ENCODE peak calls at places on chromosomes 16 and 17, in eight cellular contexts. C is ascending aorta; J is CD4-positive, alpha-beta T cell; H is HFFc6; K is foreskin fibroblast; W is colonic mucosa; N is left ventricle myocardium inferior; O is fibroblast of lung. U is an unnamed sample.

GRCh38 chr17:3792481-3792880 is 8.5 kb downstream of the ITGAE start:
- DNase-seq in K (peak; percentile 31), O (no peak), H (no peak), J (no peak), W (no peak), C (no peak), N (no peak), U (no peak)

GRCh38 chr17:27956601-27957445 is 63.7 kb upstream of the LYRM9 start:
- DNase-seq in C (no peak), K (no peak), O (peak; percentile 30), J (no peak), H (no peak), N (no peak), W (no peak), U (peak; percentile 22)

GRCh38 chr17:67105213-67105612 is 60.9 kb downstream of the CACNG1 start:
- DNase-seq in C (no peak), J (no peak), N (no peak), W (no peak), H (peak; percentile 86), K (peak; percentile 55), O (peak; percentile 71), U (peak; percentile 83)

GRCh38 chr17:37365589-37365988 is 10.2 kb upstream of the C17orf78 start:
- DNase-seq in J (no peak), C (no peak), N (no peak), K (peak; percentile 31), W (no peak), O (no peak), H (no peak), U (no peak)

GRCh38 chr17:57142925-57143324 is 57.9 kb downstream of the AKAP1 start:
- DNase-seq in N (no peak), H (peak; percentile 18), C (no peak), O (peak; percentile 65), W (no peak), J (no peak), K (peak; percentile 73), U (peak; percentile 8)

GRCh38 chr17:68441064-68441770 is 16.1 kb downstream of the WIPI1 start:
- DNase-seq in N (no peak), K (no peak), O (no peak), W (no peak), C (no peak), J (no peak), H (no peak), U (no peak)

GRCh38 chr16:15911198-15911597 is 22.8 kb upstream of the CEP20 start:
- DNase-seq in O (no peak), J (no peak), K (no peak), W (no peak), H (no peak), N (no peak), C (no peak), U (no peak)

GRCh38 chr17:27485711-27486495 is 29.7 kb downstream of the KSR1 start:
- DNase-seq in N (no peak), O (no peak), H (no peak), J (no peak), K (no peak), W (no peak), C (no peak), U (no peak)

GRCh38 chr17:327971-328370 is 24.6 kb downstream of the RPH3AL start:
- DNase-seq in W (no peak), H (no peak), J (no peak), N (no peak), K (no peak), O (no peak), C (no peak), U (no peak)

GRCh38 chr16:35752012-35752772 is 2292.8 kb downstream of the TP53TG3F start:
- DNase-seq in C (peak; percentile 37), W (no peak), O (no peak), H (no peak), N (no peak), J (no peak), K (no peak), U (no peak)

GRCh38 chr17:41315204-41315794 is at the start of gene KRTAP17-1:
- DNase-seq in O (no peak), H (no peak), J (no peak), C (no peak), K (no peak), N (no peak), W (no peak), U (no peak)

GRCh38 chr17:4530799-4531730 is 24.1 kb downstream of the MYBBP1A start:
- DNase-seq in J (no peak), H (no peak), N (no peak), W (no peak), C (no peak), O (no peak), K (no peak), U (no peak)

GRCh38 chr16:64910351-64910750 is 211.5 kb downstream of the CDH11 start:
- DNase-seq in C (peak; percentile 71), W (peak; percentile 18), K (peak; percentile 59), H (peak; percentile 24), N (peak; percentile 57), O (peak; percentile 96), J (no peak), U (peak; percentile 95)

GRCh38 chr16:85435298-85435697 is 177.8 kb upstream of the GSE1 start:
- DNase-seq in J (no peak), N (no peak), H (no peak), K (no peak), W (no peak), O (no peak), C (no peak), U (no peak)

GRCh38 chr16:86225905-86226371 is 284.4 kb upstream of the FOXF1 start:
- DNase-seq in N (no peak), O (peak; percentile 58), K (no peak), C (no peak), H (no peak), J (no peak), W (no peak), U (no peak)

DNA sequence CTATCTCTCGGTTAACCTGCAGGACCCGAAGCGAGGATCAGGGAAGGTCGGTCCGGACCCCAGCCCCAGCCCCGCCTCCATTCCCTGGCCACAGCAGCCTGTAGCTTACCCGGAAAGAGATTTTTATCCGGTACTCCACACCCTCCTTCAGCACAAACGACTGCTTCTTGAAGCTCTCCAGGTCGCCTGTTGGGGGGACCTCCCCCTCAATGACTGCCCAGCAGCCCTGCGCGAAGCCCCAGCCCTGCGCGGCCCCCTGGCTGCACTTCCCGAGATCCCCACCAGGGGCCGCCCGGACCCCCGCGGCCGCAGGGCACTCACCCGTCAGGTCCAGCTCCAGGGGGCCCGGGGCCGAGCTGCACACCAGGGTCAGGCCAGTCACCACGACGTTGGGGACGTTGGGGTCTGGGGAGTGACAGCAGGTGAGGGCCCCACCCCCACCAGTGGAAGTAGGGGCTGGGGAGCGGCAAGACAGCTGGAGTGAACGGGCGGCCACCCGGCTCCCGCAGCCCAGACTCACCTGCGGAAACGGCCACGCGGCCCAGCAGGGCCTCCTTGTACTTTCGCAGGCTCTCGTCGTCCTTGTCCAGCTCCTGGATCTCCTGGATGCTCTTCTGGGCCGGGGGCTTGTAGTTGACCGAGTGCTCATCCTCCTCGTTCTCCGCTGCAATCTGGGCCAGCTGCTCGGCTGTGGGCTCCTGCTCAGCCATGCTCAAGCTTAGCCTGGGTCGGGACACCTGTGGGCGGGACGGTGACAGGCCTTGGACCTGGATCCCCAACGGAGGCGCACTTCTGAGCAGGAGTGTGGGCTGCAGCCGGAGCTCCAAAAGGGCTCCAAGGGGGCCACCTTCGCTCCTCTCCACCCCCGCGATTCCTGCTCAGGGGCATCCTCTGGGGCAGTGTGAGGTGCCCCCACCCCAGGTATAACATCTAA is 1.6 kb downstream of the ARHGDIA start:
- DNase-seq in H (no peak), J (no peak), N (no peak), C (no peak), O (peak; percentile 33), K (peak; percentile 64), W (peak; percentile 45), U (peak; percentile 31)
- TF ChIP-seq CTCF in H (peak; percentile 98), J (peak; percentile 78), N (peak; percentile 90), C (peak; percentile 83), O (peak; percentile 65), K (peak; percentile 80), W (peak; percentile 88), U (peak; percentile 54)

DNA sequence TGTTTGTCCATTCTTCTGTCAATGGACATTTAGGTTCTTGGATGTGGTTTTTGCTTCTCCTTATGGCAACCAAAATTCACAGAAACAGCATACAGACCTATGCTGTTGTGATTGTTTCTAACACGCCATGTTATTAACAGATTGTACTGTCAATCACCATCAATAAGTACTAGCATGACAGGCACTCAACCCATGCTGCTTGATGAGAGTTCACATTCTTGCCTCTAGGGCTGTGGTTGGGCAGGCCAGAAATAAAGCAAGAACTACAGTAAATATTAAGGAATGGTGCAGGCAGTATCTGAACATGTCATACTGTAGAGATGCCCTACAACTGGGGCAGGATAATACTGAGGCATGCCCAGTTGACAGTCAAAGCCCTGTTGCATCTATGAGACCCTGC is 171.2 kb upstream of the ZFHX3 start:
- DNase-seq in H (no peak), C (no peak), N (no peak), O (no peak), W (no peak), K (no peak), J (no peak), U (no peak)
- TF ChIP-seq CTCF in H (peak; percentile 65), C (no peak), N (no peak), O (peak; percentile 39), W (no peak), K (peak; percentile 13), J (no peak), U (peak; percentile 33)

GRCh38 chr17:77723071-77723908 is 235.2 kb upstream of the TNRC6C start:
- DNase-seq in W (peak; percentile 13), J (no peak), N (peak; percentile 38), C (peak; percentile 60), O (no peak), H (no peak), K (no peak), U (no peak)

GRCh38 chr17:77721823-77722160 is 236.7 kb upstream of the TNRC6C start:
- DNase-seq in K (no peak), C (no peak), J (no peak), N (no peak), H (no peak), O (no peak), W (peak; percentile 3), U (no peak)

GRCh38 chr17:77720946-77721822 is 237.3 kb upstream of the TNRC6C start:
- DNase-seq in W (peak; percentile 3), N (no peak), K (no peak), J (no peak), O (no peak), H (no peak), C (peak; percentile 53), U (no peak)

GRCh38 chr17:77723909-77724875 is 234.3 kb upstream of the TNRC6C start:
- DNase-seq in K (no peak), W (peak; percentile 12), O (no peak), N (no peak), H (no peak), J (no peak), C (peak; percentile 49), U (no peak)

DNA sequence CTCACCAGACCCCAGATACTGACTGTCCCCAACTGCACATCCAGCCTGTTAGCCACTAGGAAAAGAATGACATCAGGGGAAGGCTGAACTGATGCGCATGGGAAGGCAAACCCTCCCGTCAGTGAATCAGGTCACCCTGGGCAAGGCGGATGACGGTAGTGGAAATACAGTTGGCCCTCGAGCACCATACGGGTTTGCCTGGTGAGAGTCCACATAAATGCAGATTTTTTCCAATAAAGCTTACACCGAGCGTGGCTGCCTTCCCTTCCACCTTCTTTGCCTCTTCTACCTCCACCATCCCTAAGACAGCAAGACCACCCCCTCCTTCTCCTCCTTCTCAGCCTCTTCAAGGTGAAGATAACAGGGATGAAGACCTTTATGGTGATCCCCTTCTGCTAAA is 236.1 kb upstream of the TNRC6C start:
- DNase-seq in H (no peak), K (no peak), N (no peak), C (peak; percentile 28), O (no peak), J (no peak), W (no peak), U (no peak)
- TF ChIP-seq CTCF in H (no peak), K (no peak), N (no peak), C (no peak), O (no peak), J (no peak), W (no peak), U (no peak)

GRCh38 chr16:83200005-83200779 is 573.4 kb downstream of the CDH13 start:
- DNase-seq in N (no peak), H (no peak), C (no peak), O (peak; percentile 29), J (no peak), W (no peak), K (no peak), U (peak; percentile 31)
- TF ChIP-seq CTCF in N (peak; percentile 41), H (no peak), C (no peak), O (no peak), J (no peak), W (no peak), K (no peak), U (peak; percentile 52)